ENCODE peak calls at places on chromosomes 1 and 21, in six cellular contexts. N is H1, K is IMR-90, O is mesenchymal stem cell, X is H9, T is trophoblast cell. U is an unnamed sample.

GRCh38 chr1:77446841-77447555 is 165.2 kb downstream of the AK5 start:
- DNase-seq in O (no peak), N (no peak), K (peak), T (no peak), X (no peak), U (no peak)

GRCh38 chr1:20124451-20125057 is 5.2 kb upstream of the PLA2G2D start:
- DNase-seq in K (peak), X (no peak), N (no peak), O (peak), T (peak), U (no peak)

GRCh38 chr1:32060914-32061313 is 11.8 kb upstream of the TMEM39B start:
- DNase-seq in T (no peak), X (no peak), N (no peak), K (no peak), O (no peak), U (no peak)

GRCh38 chr1:29689372-29690030 is 453.2 kb downstream of the PTPRU start:
- DNase-seq in T (no peak), N (no peak), O (no peak), K (no peak), X (peak), U (no peak)

GRCh38 chr1:202159534-202160371 is 649 bp downstream of the PTPN7 start:
- DNase-seq in O (no peak), N (no peak), K (no peak), T (no peak), X (peak), U (no peak)

GRCh38 chr1:170660281-170660713 is 3.6 kb upstream of the PRRX1 start:
- DNase-seq in O (no peak), T (no peak), K (no peak), N (peak), X (peak), U (no peak)

GRCh38 chr1:53237638-53238037 is 680 bp downstream of the MAGOH start:
- DNase-seq in N (no peak), T (no peak), X (no peak), O (no peak), K (no peak), U (no peak)

GRCh38 chr1:205248793-205249601 is 21.3 kb downstream of the TMCC2 start:
- DNase-seq in K (peak), O (peak), N (no peak), T (no peak), X (no peak), U (no peak)

GRCh38 chr1:183101841-183102276 is 78.6 kb downstream of the LAMC1 start:
- DNase-seq in T (peak), K (no peak), O (peak), N (no peak), X (no peak), U (no peak)

GRCh38 chr1:38858833-38859560 is 575 bp downstream of the RRAGC start:
- DNase-seq in N (no peak), O (peak), K (peak), X (no peak), T (peak), U (peak)

GRCh38 chr21:35284199-35284598 is 235.1 kb upstream of the RUNX1 start:
- DNase-seq in O (peak), N (no peak), K (no peak), T (no peak), X (no peak), U (no peak)

GRCh38 chr1:247338723-247339270 is 7.1 kb upstream of the ZNF496 start:
- DNase-seq in K (peak), X (no peak), O (no peak), T (no peak), N (no peak), U (no peak)

GRCh38 chr1:6674796-6675195 is 26.8 kb downstream of the DNAJC11 start:
- DNase-seq in N (no peak), T (no peak), X (no peak), K (no peak), O (no peak), U (no peak)

GRCh38 chr1:158534496-158534895 is 19.7 kb downstream of the OR6Y1 start:
- DNase-seq in T (no peak), N (no peak), X (no peak), O (no peak), K (no peak), U (no peak)

GRCh38 chr1:206809504-206810084 is 37.3 kb upstream of the IL10 start:
- DNase-seq in O (peak), T (no peak), K (peak), N (no peak), X (no peak), U (no peak)

GRCh38 chr1:50929376-50929958 is 30.6 kb downstream of the FAF1 start:
- DNase-seq in X (no peak), O (peak), N (no peak), T (peak), K (peak), U (no peak)

GRCh38 chr1:94070746-94071318 is 50.1 kb downstream of the ABCA4 start:
- DNase-seq in X (no peak), T (no peak), O (no peak), K (no peak), N (no peak), U (no peak)

GRCh38 chr1:241202321-241202845 is 154.6 kb downstream of the RGS7 start:
- DNase-seq in N (no peak), O (no peak), T (peak), X (peak), K (no peak), U (no peak)

GRCh38 chr1:91948501-91949355 is 473 bp upstream of the BRDT start:
- DNase-seq in X (peak), K (no peak), N (no peak), T (peak), O (no peak), U (no peak)

GRCh38 chr1:204459706-204460105 is 34.9 kb downstream of the PIK3C2B start:
- DNase-seq in N (no peak), O (no peak), T (no peak), X (no peak), K (no peak), U (no peak)

GRCh38 chr21:34933609-34934345 is 115.3 kb downstream of the RUNX1 start:
- DNase-seq in T (no peak), N (no peak), K (no peak), X (no peak), O (no peak), U (no peak)

GRCh38 chr1:202692959-202693555 is 17.2 kb downstream of the SYT2 start:
- DNase-seq in N (peak), K (peak), X (peak), T (peak), O (peak), U (peak)

GRCh38 chr1:153346067-153346723 is 2.4 kb downstream of the PGLYRP4 start:
- DNase-seq in K (no peak), X (no peak), O (no peak), N (peak), T (no peak), U (no peak)

GRCh38 chr1:94325379-94326302 is 88.3 kb upstream of the ARHGAP29 start:
- DNase-seq in N (no peak), K (peak), X (no peak), T (peak), O (peak), U (no peak)

GRCh38 chr1:7373936-7374760 is 396.9 kb upstream of the VAMP3 start:
- DNase-seq in X (peak), N (no peak), K (peak), T (no peak), O (no peak), U (no peak)

GRCh38 chr21:29114765-29115164 is 15.7 kb upstream of the MAP3K7CL start:
- DNase-seq in T (peak), N (no peak), K (peak), O (peak), X (no peak), U (no peak)

GRCh38 chr1:201748331-201748730 is 80.6 kb upstream of the IPO9 start:
- DNase-seq in N (no peak), T (peak), X (no peak), O (peak), K (peak), U (no peak)

GRCh38 chr1:94859157-94859556 is 39.0 kb downstream of the SLC44A3 start:
- DNase-seq in T (no peak), K (no peak), O (no peak), X (no peak), N (no peak), U (no peak)

GRCh38 chr1:92314024-92314423 is 15.2 kb downstream of the RPAP2 start:
- DNase-seq in K (no peak), T (no peak), N (no peak), O (no peak), X (no peak), U (no peak)

GRCh38 chr1:27045973-27046558 is 33.4 kb upstream of the TENT5B start:
- DNase-seq in X (peak), T (peak), N (peak), O (peak), K (peak), U (peak)

GRCh38 chr1:150695561-150695960 is 1.4 kb downstream of the GOLPH3L start:
- DNase-seq in K (peak), N (no peak), O (peak), T (no peak), X (no peak), U (no peak)

GRCh38 chr1:58784758-58785423 is 1.0 kb upstream of the JUN start:
- DNase-seq in N (peak), T (peak), O (peak), X (peak), K (peak), U (no peak)
- H3K23ac ChIP-seq in N (no peak), T (no peak), O (peak), X (no peak), K (peak), U (peak)

GRCh38 chr1:42735477-42736105 is 4.4 kb downstream of the CLDN19 start:
- DNase-seq in X (no peak), O (no peak), T (peak), N (no peak), K (no peak), U (no peak)

GRCh38 chr1:42737986-42738677 is 1.9 kb downstream of the CLDN19 start:
- DNase-seq in N (no peak), X (no peak), O (no peak), K (no peak), T (no peak), U (no peak)

GRCh38 chr1:42737257-42737656 is 2.8 kb downstream of the CLDN19 start:
- DNase-seq in T (peak), N (no peak), X (no peak), O (no peak), K (no peak), U (no peak)

GRCh38 chr1:42736152-42736551 is 3.9 kb downstream of the CLDN19 start:
- DNase-seq in O (peak), N (no peak), K (no peak), X (no peak), T (peak), U (no peak)

GRCh38 chr1:42736571-42737200 is 3.4 kb downstream of the CLDN19 start:
- DNase-seq in T (no peak), O (no peak), K (no peak), N (no peak), X (no peak), U (no peak)
- H2AFZ ChIP-seq in T (no peak), O (no peak), K (peak), N (no peak), X (no peak), U (peak)

GRCh38 chr1:1406821-1407100 is 332 bp downstream of the MRPL20 start:
- DNase-seq in X (no peak), N (no peak), K (no peak), T (no peak), O (no peak), U (no peak)
- H4K8ac ChIP-seq in X (no peak), N (peak), K (peak), T (peak), O (peak), U (peak)

DNA sequence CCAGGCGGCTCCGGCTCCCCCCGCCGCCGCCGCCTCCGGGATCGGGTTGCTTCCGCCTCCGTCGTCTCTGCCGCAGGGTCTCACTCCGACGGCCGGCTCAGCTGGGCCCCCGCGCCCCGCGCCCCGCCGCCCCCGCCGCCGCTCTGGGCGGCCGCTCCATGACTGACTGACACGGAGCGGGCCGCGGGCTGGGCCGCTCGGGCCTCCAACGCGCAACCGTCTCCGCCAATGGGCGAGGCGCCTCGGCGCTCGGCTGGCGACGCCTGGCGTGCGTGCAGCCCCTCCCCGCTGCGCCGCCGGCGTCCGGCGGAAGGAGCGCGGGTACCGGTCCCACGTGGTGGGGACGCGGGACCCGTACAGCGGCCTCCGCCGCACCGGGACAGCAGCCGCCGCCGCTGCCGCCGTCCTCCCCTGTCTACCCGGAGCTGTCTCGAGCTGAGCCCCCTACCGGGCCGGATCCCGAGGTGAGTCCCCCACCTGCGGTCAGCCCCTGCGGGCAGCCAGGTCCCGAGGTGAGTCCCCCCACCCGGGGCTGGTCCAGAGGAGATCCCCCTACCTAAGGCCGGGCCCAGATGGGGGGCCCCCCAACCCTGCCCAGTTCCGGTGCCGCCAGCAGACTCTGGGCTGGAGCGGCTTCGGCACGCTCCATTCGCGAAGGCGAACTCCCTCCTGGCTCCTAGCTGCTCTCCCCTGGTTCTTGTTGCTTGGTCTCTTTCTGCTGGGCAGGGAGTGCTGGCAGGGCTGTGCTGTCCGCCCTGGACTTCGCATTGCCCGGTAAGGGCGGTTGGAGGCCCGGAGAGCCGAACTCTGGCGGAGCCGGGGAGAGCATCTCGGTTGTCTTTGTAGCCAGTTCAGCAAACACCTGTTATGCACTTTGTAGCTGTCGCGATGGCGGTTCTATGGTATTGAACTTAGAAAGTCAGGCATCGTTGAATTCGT is at the start of the genes TAF5L and URB2:
- DNase-seq in T (peak), K (peak), X (peak), O (peak), N (peak), U (peak)
- H3K23ac ChIP-seq in T (no peak), K (peak), X (no peak), O (peak), N (no peak), U (peak)

GRCh38 chr1:72635719-72636118 is 353.4 kb upstream of the NEGR1 start:
- DNase-seq in T (no peak), X (no peak), N (no peak), K (no peak), O (peak), U (no peak)

DNA sequence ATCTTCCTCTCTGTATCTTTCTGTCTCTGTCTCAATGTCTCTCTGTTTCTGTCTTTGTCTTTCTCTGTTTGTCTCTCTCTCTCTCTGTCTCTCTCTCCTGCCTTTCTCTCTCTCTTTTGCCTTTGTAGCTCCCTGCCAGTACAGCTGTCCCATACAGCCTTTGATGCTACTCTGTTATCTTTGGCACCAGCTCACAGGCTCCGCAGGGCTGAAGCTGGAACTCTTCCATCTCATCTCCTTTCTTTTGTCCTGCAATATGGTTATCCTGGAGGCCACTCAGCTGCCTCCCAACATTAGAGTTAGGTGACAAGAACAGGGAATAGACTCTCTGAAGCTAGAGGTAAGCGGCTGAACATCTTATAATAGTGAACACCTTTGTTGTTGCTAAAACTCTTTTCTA is 354.3 kb upstream of the NEGR1 start:
- DNase-seq in O (no peak), X (no peak), T (no peak), K (no peak), N (no peak), U (no peak)
- H2AFZ ChIP-seq in O (no peak), X (no peak), T (no peak), K (no peak), N (peak), U (peak)

GRCh38 chr1:61208815-61209214 is 126.5 kb downstream of the NFIA start:
- DNase-seq in N (no peak), K (no peak), O (no peak), T (no peak), X (no peak), U (no peak)
- H4K8ac ChIP-seq in N (no peak), K (no peak), O (no peak), T (no peak), X (no peak), U (no peak)

GRCh38 chr1:1020000-1020404 is at the start of gene AGRN:
- DNase-seq in K (no peak), O (peak), T (no peak), X (peak), N (no peak), U (no peak)
- H3K23ac ChIP-seq in K (peak), O (peak), T (no peak), X (no peak), N (no peak), U (peak)

GRCh38 chr21:17783003-17783402 is 36.2 kb downstream of the C21orf91 start:
- DNase-seq in X (no peak), N (no peak), T (no peak), O (no peak), K (no peak), U (no peak)

GRCh38 chr21:17785403-17785788 is 33.8 kb downstream of the C21orf91 start:
- DNase-seq in N (no peak), K (no peak), T (no peak), X (no peak), O (no peak), U (no peak)

GRCh38 chr21:17784604-17785402 is 34.4 kb downstream of the C21orf91 start:
- DNase-seq in N (no peak), K (no peak), O (no peak), T (no peak), X (no peak), U (no peak)

GRCh38 chr21:17782051-17782450 is 37.1 kb downstream of the C21orf91 start:
- DNase-seq in O (no peak), X (no peak), N (no peak), T (peak), K (no peak), U (no peak)

DNA sequence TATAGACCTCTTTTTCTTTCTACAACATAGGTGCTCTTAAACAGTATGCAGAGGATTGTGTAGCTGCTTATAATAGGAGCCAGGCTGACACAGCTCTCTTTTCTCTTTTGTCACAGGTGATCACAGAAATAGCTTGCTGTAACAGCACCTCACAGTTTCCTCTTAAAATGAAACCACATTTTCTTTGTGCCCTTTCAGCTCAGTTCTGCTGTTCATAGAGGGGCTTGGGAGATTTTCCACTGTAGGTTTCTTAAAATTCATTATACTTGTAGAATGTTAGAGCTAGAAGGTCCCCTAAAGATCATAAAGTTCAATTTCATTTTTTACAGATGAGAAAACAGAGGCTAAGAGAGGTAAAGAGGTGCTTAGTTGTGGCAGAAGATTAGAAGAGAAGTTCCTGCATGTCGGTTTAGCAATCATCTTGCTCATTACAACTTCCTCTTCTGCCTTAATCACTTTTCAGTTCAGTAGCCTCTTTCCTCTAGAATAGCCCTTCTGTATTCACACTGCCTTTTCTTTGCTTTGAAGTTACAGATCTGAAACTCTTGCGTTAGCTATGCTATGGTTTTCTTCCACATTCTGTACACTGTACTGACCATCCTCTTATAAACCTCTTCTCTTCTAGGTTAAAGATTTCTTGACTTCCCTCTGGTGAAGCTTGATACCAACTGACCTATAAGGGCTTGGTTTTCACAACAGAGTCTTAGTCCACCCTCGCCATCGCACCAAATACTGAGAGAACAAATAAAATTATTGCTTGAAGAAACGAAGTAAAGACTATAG is 35.1 kb downstream of the C21orf91 start:
- DNase-seq in K (no peak), O (no peak), N (no peak), X (no peak), T (no peak), U (no peak)
- H2AFZ ChIP-seq in K (no peak), O (no peak), N (no peak), X (no peak), T (no peak), U (no peak)

DNA sequence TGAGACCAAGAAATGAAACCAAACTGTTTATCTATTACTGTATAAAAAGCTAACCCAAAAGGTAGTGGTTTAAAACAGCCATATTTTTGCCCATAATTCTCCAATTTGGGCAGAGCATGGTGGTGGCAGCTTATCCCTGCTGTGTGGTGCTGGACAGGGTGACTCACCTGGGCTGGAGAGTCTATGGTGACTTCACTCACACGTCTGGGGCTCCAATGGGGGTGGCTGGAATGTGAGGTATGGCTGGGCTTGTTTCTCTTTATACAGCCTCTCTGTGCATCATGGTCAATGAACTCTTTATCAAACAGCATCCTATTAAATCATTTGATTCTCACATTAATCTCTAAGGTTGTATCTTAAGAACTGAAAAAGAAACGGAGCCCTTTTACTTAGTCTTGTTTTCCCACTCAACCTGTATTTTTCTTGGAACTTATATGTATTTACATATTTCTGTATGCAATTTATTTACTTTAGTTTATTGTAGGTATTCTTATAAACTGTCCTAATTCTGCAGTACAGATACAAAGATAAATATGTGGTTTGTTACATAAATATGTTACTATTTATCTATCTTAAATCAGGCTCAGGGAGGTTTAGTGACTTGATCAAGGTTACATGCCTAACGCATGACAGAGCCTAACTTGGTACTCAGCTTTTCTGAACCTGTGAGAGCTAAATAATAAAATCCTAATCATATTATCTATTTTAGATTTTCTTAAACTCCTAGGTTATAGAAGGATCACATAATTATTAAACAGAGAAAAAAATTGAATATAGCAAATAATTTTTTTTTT is 37.5 kb upstream of the WLS start:
- DNase-seq in N (no peak), K (peak), X (no peak), O (peak), T (peak), U (no peak)
- H4K8ac ChIP-seq in N (no peak), K (peak), X (no peak), O (no peak), T (peak), U (no peak)

GRCh38 chr1:225652726-225653462 is at the start of gene ENAH:
- DNase-seq in K (peak), O (peak), N (peak), X (peak), T (peak), U (peak)
- H3K23ac ChIP-seq in K (peak), O (peak), N (no peak), X (no peak), T (no peak), U (peak)